ENCODE peak calls at places on chromosomes 12 and 14, in seven cellular contexts. G is prostate gland, C is lower leg skin, Z is adrenal gland, W is sigmoid colon, K is GM12878, M is tibial nerve. N is an unnamed sample.

GRCh38 chr14:32226051-32226450 is 23.0 kb upstream of the RNU6-8 start:
- DNase-seq in Z (no peak), M (no peak), C (no peak), K (no peak), G (no peak), W (no peak), N (no peak)

GRCh38 chr14:74955229-74955999 is at the start of gene PGF:
- DNase-seq in Z (peak; percentile 73), M (peak; percentile 56), W (peak; percentile 83), K (no peak), C (no peak), G (peak; percentile 50), N (peak; percentile 44)

GRCh38 chr12:85996280-85996679 is 122.2 kb downstream of the NTS start:
- DNase-seq in Z (no peak), K (no peak), C (no peak), W (no peak), M (no peak), G (no peak), N (no peak)

GRCh38 chr14:24903337-24903736 is 146.6 kb downstream of the STXBP6 start:
- DNase-seq in M (no peak), Z (no peak), W (no peak), C (no peak), K (no peak), G (no peak), N (no peak)

GRCh38 chr12:102920271-102920670 is 3.2 kb upstream of the PAH start:
- DNase-seq in Z (no peak), K (no peak), C (no peak), M (no peak), G (no peak), W (no peak), N (no peak)

GRCh38 chr14:55752580-55753365 is 172.8 kb downstream of the KTN1 start:
- DNase-seq in Z (peak; percentile 35), C (peak; percentile 40), M (no peak), W (no peak), K (no peak), G (peak; percentile 81), N (no peak)

GRCh38 chr14:37232907-37233481 is 35.3 kb downstream of the MIPOL1 start:
- DNase-seq in Z (no peak), W (no peak), G (no peak), M (peak; percentile 52), C (no peak), K (no peak), N (peak; percentile 78)

GRCh38 chr14:64970041-64970440 is 2.1 kb downstream of the RAB15 start:
- DNase-seq in Z (no peak), M (no peak), G (no peak), K (no peak), C (no peak), W (peak; percentile 19), N (no peak)

GRCh38 chr12:113860950-113861349 is 105.2 kb downstream of the RBM19 start:
- DNase-seq in W (no peak), K (no peak), M (no peak), C (no peak), Z (no peak), G (no peak), N (peak; percentile 11)

GRCh38 chr12:113861708-113862312 is 104.3 kb downstream of the RBM19 start:
- DNase-seq in M (no peak), G (no peak), W (no peak), Z (no peak), C (no peak), K (no peak), N (no peak)

GRCh38 chr12:113860059-113860820 is 105.9 kb downstream of the RBM19 start:
- DNase-seq in W (no peak), K (no peak), G (no peak), Z (no peak), C (no peak), M (no peak), N (no peak)

GRCh38 chr12:113863455-113863845 is 102.7 kb downstream of the RBM19 start:
- DNase-seq in Z (no peak), C (no peak), W (no peak), K (no peak), M (no peak), G (no peak), N (no peak)

DNA sequence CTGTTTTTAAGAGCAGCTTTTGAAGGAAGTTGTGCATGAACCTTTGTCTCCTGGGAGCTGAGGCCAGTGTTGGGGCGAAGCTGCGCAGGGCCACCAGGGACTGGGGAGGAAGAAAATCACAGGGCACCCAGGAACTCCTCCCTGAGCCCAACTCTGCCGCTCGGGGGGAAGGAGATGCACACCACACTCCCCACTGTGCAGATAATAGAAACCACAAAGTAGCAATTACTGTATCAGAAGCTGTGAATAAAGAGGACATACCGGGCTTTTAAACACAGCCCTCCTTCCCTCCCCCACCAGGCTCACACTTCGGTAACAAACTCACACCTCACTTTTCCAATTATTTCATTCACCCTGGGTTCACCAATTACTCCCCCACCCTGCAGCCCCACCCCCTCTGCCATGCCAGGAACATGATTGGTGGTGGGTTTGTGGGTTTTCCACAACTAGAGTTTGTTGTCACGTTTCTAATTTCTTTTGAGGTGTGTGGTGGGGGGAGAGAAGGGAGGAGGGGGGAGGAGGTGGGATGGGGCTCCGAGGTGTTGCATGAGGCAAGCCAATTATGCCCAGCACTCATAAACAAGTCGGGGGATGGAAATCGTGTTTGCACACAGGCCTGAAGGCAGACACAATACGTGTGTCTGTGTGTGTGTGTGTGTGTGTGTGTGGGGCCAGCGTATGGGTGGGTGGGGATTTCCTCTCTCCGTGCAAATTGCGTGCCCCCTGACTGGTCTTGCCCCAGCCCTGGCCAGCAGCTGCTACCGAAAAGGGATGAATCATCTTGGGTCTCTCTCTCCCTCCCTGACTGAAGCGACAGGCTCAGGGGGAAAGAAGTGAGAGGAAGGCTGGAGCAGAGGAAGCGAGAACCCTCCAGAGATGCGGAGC is 103.3 kb downstream of the RBM19 start:
- DNase-seq in Z (no peak), W (no peak), G (no peak), M (no peak), C (no peak), K (peak; percentile 20), N (no peak)
- TF ChIP-seq POLR2A in Z (no peak), W (no peak), G (no peak), M (no peak), C (no peak), K (no peak), N (no peak)

GRCh38 chr12:108699955-108700563 is 31.3 kb downstream of the CORO1C start:
- DNase-seq in K (no peak), Z (no peak), G (no peak), C (no peak), W (no peak), M (no peak), N (peak; percentile 89)

GRCh38 chr12:108704527-108704926 is 26.8 kb downstream of the CORO1C start:
- DNase-seq in W (no peak), Z (no peak), K (no peak), G (no peak), C (no peak), M (no peak), N (no peak)

GRCh38 chr12:108700833-108701450 is 30.4 kb downstream of the CORO1C start:
- DNase-seq in K (no peak), W (no peak), C (no peak), G (peak; percentile 30), Z (no peak), M (no peak), N (no peak)

GRCh38 chr12:108701779-108702435 is 29.4 kb downstream of the CORO1C start:
- DNase-seq in W (no peak), Z (no peak), K (no peak), C (no peak), M (no peak), G (no peak), N (peak; percentile 76)

DNA sequence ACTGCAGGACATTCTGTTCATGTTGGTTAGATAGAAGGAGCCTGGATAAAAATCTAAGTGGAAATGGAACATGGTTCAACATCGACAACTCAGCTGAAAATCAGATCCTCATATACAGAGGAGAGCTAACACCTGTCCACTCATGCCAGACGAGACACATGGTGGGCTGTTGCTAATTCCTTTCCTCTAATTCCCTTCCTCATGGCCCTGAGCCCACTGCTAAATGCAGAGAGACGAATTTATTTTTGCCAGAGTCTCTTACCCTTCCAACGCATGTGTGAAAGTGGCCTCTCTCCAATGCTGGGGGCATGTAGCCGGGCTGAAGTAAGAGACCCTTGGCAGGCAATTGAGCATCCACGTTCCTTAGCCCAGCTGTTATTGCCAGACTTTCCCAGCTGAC is 28.8 kb downstream of the CORO1C start:
- DNase-seq in C (no peak), M (no peak), W (no peak), Z (no peak), G (no peak), K (no peak), N (no peak)
- TF ChIP-seq POLR2A in C (no peak), M (no peak), W (no peak), Z (no peak), G (no peak), K (no peak), N (no peak)

GRCh38 chr12:124919646-124920352 is 5.3 kb upstream of the UBC start:
- DNase-seq in G (no peak), K (peak; percentile 76), M (no peak), Z (peak; percentile 51), C (no peak), W (peak; percentile 54), N (no peak)

GRCh38 chr12:124915249-124916236 is 1.1 kb upstream of the UBC start:
- DNase-seq in G (peak; percentile 46), W (peak; percentile 80), Z (peak; percentile 52), M (peak; percentile 54), K (no peak), C (no peak), N (no peak)

GRCh38 chr12:124917841-124918621 is 3.6 kb upstream of the UBC start:
- DNase-seq in Z (peak; percentile 51), K (no peak), G (peak; percentile 66), C (no peak), M (no peak), W (peak; percentile 69), N (no peak)

GRCh38 chr12:124916370-124917134 is 2.1 kb upstream of the UBC start:
- DNase-seq in W (peak; percentile 92), K (no peak), G (peak; percentile 89), C (peak; percentile 95), Z (peak; percentile 89), M (peak; percentile 85), N (no peak)

GRCh38 chr12:124917135-124917840 is 2.8 kb upstream of the UBC start:
- DNase-seq in K (peak; percentile 98), W (peak; percentile 100), M (peak; percentile 98), Z (peak; percentile 99), C (peak; percentile 99), G (peak; percentile 98), N (no peak)
- TF ChIP-seq POLR2A in K (peak; percentile 76), W (peak; percentile 12), M (peak; percentile 75), Z (peak; percentile 84), C (peak; percentile 72), G (peak; percentile 51), N (peak; percentile 77)

GRCh38 chr12:3753549-3754284 is 808 bp upstream of the CRACR2A start:
- DNase-seq in W (peak; percentile 75), M (peak; percentile 45), C (no peak), K (no peak), G (no peak), Z (no peak), N (peak; percentile 41)

GRCh38 chr12:3750616-3751015 is 2.3 kb downstream of the CRACR2A start:
- DNase-seq in M (no peak), K (no peak), G (no peak), C (no peak), Z (no peak), W (no peak), N (no peak)

GRCh38 chr12:3752096-3752709 is 706 bp downstream of the CRACR2A start:
- DNase-seq in G (peak; percentile 46), C (peak; percentile 89), W (no peak), M (peak; percentile 17), K (peak; percentile 45), Z (peak; percentile 25), N (peak; percentile 57)

GRCh38 chr12:3751151-3752095 is 1.5 kb downstream of the CRACR2A start:
- DNase-seq in K (no peak), M (no peak), G (no peak), Z (no peak), C (no peak), W (no peak), N (no peak)

DNA sequence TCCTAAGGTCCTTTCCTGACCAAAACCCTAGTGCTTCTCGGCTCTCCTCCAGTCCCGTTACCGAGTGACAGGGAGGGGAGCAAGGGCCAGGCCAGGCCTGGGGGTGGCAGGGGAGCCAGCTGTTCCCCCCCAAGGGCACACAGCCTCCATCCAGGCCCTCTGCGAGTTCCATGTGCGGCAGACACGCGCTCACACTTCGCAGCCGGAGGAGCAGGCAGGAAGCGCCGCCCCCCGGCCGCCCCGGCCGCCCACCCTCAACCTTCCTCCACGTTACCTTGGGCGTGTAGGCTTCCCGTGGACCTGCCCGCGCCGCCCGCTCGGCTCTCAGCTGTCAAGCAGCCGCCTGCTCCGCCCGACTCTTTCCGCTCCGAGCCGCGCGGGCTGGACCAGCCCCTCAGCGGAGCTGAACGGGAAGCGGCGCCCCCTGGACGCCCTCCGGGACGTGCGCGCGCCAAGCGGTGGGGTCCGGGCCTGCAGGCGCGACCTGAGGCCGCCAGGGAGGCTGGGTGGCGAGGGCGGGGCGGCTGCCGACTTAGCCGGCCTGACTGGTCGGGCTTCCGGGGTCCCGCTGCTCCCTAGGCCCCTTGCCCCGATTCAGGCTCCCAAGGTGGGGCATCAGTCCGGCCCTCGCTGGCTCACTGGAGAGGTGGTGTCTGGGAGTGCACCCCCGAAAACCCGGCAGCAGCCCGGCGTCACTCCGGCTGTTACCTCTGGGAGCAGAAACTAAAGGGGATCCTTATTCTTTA is at the start of gene CRACR2A:
- DNase-seq in G (peak; percentile 35), Z (peak; percentile 51), K (peak; percentile 31), W (peak; percentile 80), M (peak; percentile 18), C (peak; percentile 91), N (peak; percentile 85)
- TF ChIP-seq POLR2A in G (no peak), Z (no peak), K (peak; percentile 84), W (no peak), M (no peak), C (no peak), N (peak; percentile 28)

N was measured in erythroblast.